ENCODE peak calls at places on chromosomes 1 and 21, in four cellular contexts. B, I, C and D are unnamed samples.
A peak's percentile ranks its signal among the peaks of the same experiment; 100 is the strongest.

GRCh38 chr21:26795866-26796329 is 49.3 kb downstream of the ADAMTS1 start:
- DNase-seq in C (no peak), B (no peak), I (no peak), D (no peak)

GRCh38 chr1:170932236-170932635 is 3.1 kb upstream of the MROH9 start:
- DNase-seq in B (no peak), C (peak; percentile 24), I (no peak), D (no peak)

GRCh38 chr1:67898033-67898726 is 64.9 kb upstream of the GNG12 start:
- DNase-seq in I (peak; percentile 70), B (no peak), C (no peak), D (no peak)

GRCh38 chr1:93567255-93567918 is 114.2 kb downstream of the BCAR3 start:
- DNase-seq in C (no peak), B (peak; percentile 55), I (peak; percentile 95), D (no peak)

GRCh38 chr1:19922015-19922688 is 1.3 kb downstream of the PLA2G2E start:
- DNase-seq in B (no peak), I (peak; percentile 12), C (no peak), D (no peak)

GRCh38 chr21:42466700-42467612 is 29.1 kb downstream of the RSPH1 start:
- DNase-seq in C (no peak), B (peak; percentile 6), I (peak; percentile 78), D (no peak)

GRCh38 chr1:20153000-20153418 is 13.9 kb downstream of the PLA2G2F start:
- DNase-seq in I (no peak), C (no peak), B (no peak), D (no peak)

GRCh38 chr1:9281907-9282306 is 10.8 kb upstream of the SPSB1 start:
- DNase-seq in B (no peak), C (no peak), I (no peak), D (no peak)

GRCh38 chr1:186059311-186059710 is 315.7 kb downstream of the TPR start:
- DNase-seq in C (no peak), I (no peak), B (no peak), D (no peak)

GRCh38 chr1:175207971-175208370 is 15.4 kb upstream of the KIAA0040 start:
- DNase-seq in I (no peak), B (no peak), C (no peak), D (no peak)

GRCh38 chr1:211174375-211174774 is 40.4 kb upstream of the KCNH1 start:
- DNase-seq in I (no peak), C (no peak), B (no peak), D (no peak)

GRCh38 chr1:231844986-231845502 is 218.5 kb downstream of the DISC1 start:
- DNase-seq in B (no peak), I (no peak), C (no peak), D (no peak)

GRCh38 chr1:228109073-228109961 is at the start of gene MRPL55:
- DNase-seq in I (peak; percentile 99), B (peak; percentile 92), C (peak; percentile 93), D (peak; percentile 100)

GRCh38 chr21:42523211-42523610 is 9.6 kb downstream of the SLC37A1 start:
- DNase-seq in I (no peak), B (no peak), C (no peak), D (no peak)

GRCh38 chr1:55650449-55650848 is 435.3 kb upstream of the USP24 start:
- DNase-seq in C (no peak), B (no peak), I (no peak), D (no peak)

GRCh38 chr1:247118946-247119446 is 14.8 kb upstream of the ZNF669 start:
- DNase-seq in I (peak; percentile 50), C (no peak), B (peak; percentile 79), D (peak; percentile 89)

GRCh38 chr1:214549604-214550338 is 1.6 kb downstream of the PTPN14 start:
- DNase-seq in I (no peak), C (no peak), B (no peak), D (no peak)

GRCh38 chr1:161792740-161793139 is 26.6 kb downstream of the ATF6 start:
- DNase-seq in B (peak; percentile 59), I (peak; percentile 52), C (peak; percentile 23), D (no peak)

GRCh38 chr1:31662463-31662862 is 17.8 kb upstream of the PEF1 start:
- DNase-seq in B (no peak), C (no peak), I (no peak), D (no peak)

GRCh38 chr1:3713840-3714239 is 38.4 kb upstream of the CCDC27 start:
- DNase-seq in B (no peak), I (no peak), C (no peak), D (no peak)

GRCh38 chr1:205648212-205648910 is 16.6 kb upstream of the ELK4 start:
- DNase-seq in C (no peak), B (no peak), I (peak; percentile 37), D (peak; percentile 51)

GRCh38 chr1:32801096-32801713 is 16.0 kb downstream of the YARS1 start:
- DNase-seq in I (no peak), B (no peak), C (no peak), D (no peak)

GRCh38 chr1:40806724-40807675 is 23.4 kb downstream of the KCNQ4 start:
- DNase-seq in I (no peak), C (no peak), B (no peak), D (no peak)

GRCh38 chr21:39083377-39084008 is 99.8 kb downstream of the PSMG1 start:
- DNase-seq in B (no peak), I (no peak), C (no peak), D (no peak)

GRCh38 chr1:53107570-53108322 is 34.7 kb downstream of the SLC1A7 start:
- DNase-seq in B (peak; percentile 90), I (no peak), C (no peak), D (no peak)

GRCh38 chr1:177927021-177927596 is 42.7 kb downstream of the SEC16B start:
- DNase-seq in B (no peak), I (no peak), C (no peak), D (no peak)

GRCh38 chr1:237938553-237938952 is 47.8 kb upstream of the ZP4 start:
- DNase-seq in C (no peak), B (no peak), I (peak; percentile 39), D (peak; percentile 23)

GRCh38 chr21:32256873-32257620 is 21.8 kb downstream of the MIS18A start:
- DNase-seq in I (no peak), B (no peak), C (no peak), D (no peak)

GRCh38 chr1:229557913-229558414 is 543 bp downstream of the ABCB10 start:
- DNase-seq in B (peak; percentile 6), C (no peak), I (peak; percentile 64), D (no peak)

GRCh38 chr1:116489231-116489697 is 81.6 kb downstream of the CD58 start:
- DNase-seq in B (peak; percentile 98), C (no peak), I (no peak), D (no peak)

GRCh38 chr1:200969726-200970521 is 53.6 kb downstream of the KIF21B start:
- DNase-seq in I (no peak), C (peak; percentile 70), B (no peak), D (no peak)

GRCh38 chr1:58764294-58764978 is 19.4 kb downstream of the JUN start:
- DNase-seq in B (no peak), C (no peak), I (no peak), D (no peak)

GRCh38 chr1:147647796-147648633 is 22.3 kb downstream of the ACP6 start:
- DNase-seq in I (no peak), C (no peak), B (no peak), D (no peak)

GRCh38 chr1:74964508-74964907 is 169.7 kb upstream of the LHX8 start:
- DNase-seq in B (no peak), C (no peak), I (peak; percentile 7), D (no peak)

GRCh38 chr1:216502528-216503162 is 79.4 kb upstream of the USH2A start:
- DNase-seq in C (no peak), B (no peak), I (no peak), D (peak; percentile 7)

GRCh38 chr1:234315091-234315541 is 58.1 kb upstream of the COA6 start:
- DNase-seq in I (no peak), B (peak; percentile 9), C (no peak), D (no peak)

GRCh38 chr1:8412183-8412831 is 94.4 kb downstream of the SLC45A1 start:
- DNase-seq in I (no peak), C (no peak), B (no peak), D (no peak)

GRCh38 chr1:227894831-227895451 is 52.8 kb downstream of the WNT9A start:
- DNase-seq in I (no peak), C (no peak), B (no peak), D (peak; percentile 33)

GRCh38 chr1:221462345-221462744 is 279.5 kb downstream of the DUSP10 start:
- DNase-seq in B (no peak), C (no peak), I (no peak), D (no peak)

DNA sequence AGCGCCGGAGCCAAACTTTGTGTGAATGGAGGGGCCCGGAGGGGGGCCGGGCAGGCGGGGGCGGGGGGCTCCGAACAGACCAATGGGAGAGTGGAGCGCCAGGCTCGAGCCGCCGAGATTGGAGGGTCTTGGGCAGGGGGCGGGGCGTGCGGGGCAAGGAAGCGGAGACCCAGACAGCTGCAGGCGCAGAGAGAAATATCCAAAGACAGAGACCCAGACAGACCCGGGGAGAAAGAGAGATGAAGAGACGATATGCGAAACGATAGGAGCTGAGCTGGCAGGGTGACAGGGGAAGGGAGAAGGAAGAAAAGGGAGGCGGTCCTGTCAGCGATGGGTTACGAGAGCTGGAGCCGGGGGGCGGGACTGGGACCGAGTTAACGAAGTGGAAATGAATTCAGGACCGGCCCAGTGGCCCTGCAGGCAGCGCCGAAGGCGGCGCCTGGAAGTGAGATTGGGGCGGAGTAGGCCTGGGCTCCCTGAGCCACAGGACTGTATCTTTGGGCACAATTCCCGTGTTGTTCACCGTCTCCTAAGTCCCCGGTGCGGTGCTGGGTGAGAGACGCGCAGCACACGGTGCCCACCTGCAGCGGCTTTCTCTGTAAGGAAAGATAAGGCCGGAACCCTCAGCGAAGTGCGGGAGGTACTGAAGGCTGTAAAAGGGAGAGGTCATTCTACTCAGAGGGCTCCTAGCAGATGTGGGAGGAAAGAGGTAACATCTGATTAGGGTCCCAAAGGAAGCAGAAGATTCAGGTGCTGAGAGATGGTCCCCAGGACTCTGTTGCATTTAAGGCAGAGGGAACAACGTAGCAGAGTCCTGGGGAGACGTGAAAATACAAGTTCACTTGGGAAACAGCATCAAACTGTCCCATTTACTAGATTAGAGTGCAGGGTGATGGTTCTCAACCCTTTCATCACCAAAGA is 543 bp upstream of the KCNJ10 start:
- DNase-seq in C (no peak), B (peak; percentile 81), I (peak; percentile 53), D (no peak)
- TF ChIP-seq EZH2 in C (no peak), B (no peak), I (no peak), D (peak; percentile 31)

GRCh38 chr1:5975133-5975880 is 16.9 kb downstream of the NPHP4 start:
- DNase-seq in C (no peak), B (peak; percentile 49), I (peak; percentile 29), D (peak; percentile 73)
- TF ChIP-seq HDAC2 in C (no peak), B (no peak), I (no peak), D (no peak)

GRCh38 chr1:41917835-41918449 is 780 bp downstream of the HIVEP3 start:
- DNase-seq in B (no peak), C (no peak), I (no peak), D (peak; percentile 73)
- TF ChIP-seq EZH2 in B (no peak), C (no peak), I (no peak), D (peak; percentile 58)

GRCh38 chr1:117574206-117574835 is 31.5 kb upstream of the TENT5C start:
- DNase-seq in C (no peak), B (peak; percentile 12), I (no peak), D (no peak)

GRCh38 chr1:117571496-117571895 is 34.4 kb upstream of the TENT5C start:
- DNase-seq in C (no peak), B (no peak), I (no peak), D (no peak)

GRCh38 chr1:117575586-117576225 is 30.1 kb upstream of the TENT5C start:
- DNase-seq in B (no peak), C (no peak), I (no peak), D (no peak)

GRCh38 chr1:117572546-117572945 is 33.3 kb upstream of the TENT5C start:
- DNase-seq in I (no peak), B (no peak), C (no peak), D (no peak)

GRCh38 chr1:117573386-117574040 is 32.3 kb upstream of the TENT5C start:
- DNase-seq in C (no peak), I (no peak), B (no peak), D (no peak)
- TF ChIP-seq HDAC2 in C (no peak), I (no peak), B (no peak), D (no peak)